ENCODE peak calls at places on chromosome 4, in nine cellular contexts. Y is left ventricle myocardium inferior, D is hepatocyte, X is fibroblast of lung, L is colonic mucosa, S is SK-N-SH, A is right atrium auricular region, G is body of pancreas, R is MM.1S. P is an unnamed sample.

GRCh38 chr4:176635372-176636261 is 157.1 kb downstream of the VEGFC start:
- DNase-seq in Y (no peak), D (peak; percentile 18), X (peak; percentile 86), L (no peak), S (no peak), A (no peak), G (no peak), R (no peak), P (no peak)

GRCh38 chr4:786074-786741 is 39.7 kb downstream of the CPLX1 start:
- DNase-seq in Y (no peak), D (no peak), X (no peak), L (peak; percentile 26), S (no peak), A (no peak), G (no peak), R (no peak), P (no peak)

GRCh38 chr4:168449740-168450442 is 30.4 kb downstream of the DDX60L start:
- DNase-seq in Y (no peak), D (no peak), X (peak; percentile 83), L (peak; percentile 20), S (no peak), A (no peak), G (no peak), R (no peak), P (peak; percentile 20)

GRCh38 chr4:58456727-58457384 is 1346.7 kb upstream of the IGFBP7 start:
- DNase-seq in Y (no peak), D (no peak), X (no peak), L (no peak), S (no peak), A (no peak), G (no peak), R (no peak), P (no peak)

GRCh38 chr4:186840222-186840701 is 116.6 kb upstream of the FAT1 start:
- DNase-seq in Y (peak; percentile 25), D (no peak), X (peak; percentile 65), L (peak; percentile 36), S (no peak), A (peak; percentile 66), G (no peak), R (no peak), P (peak; percentile 84)

GRCh38 chr4:947491-947971 is 15.3 kb downstream of the TMEM175 start:
- DNase-seq in Y (no peak), D (no peak), X (no peak), L (no peak), S (peak; percentile 31), A (no peak), G (no peak), R (no peak), P (peak; percentile 53)

GRCh38 chr4:159382875-159383568 is 280.1 kb downstream of the RAPGEF2 start:
- DNase-seq in Y (no peak), D (peak; percentile 20), X (no peak), L (no peak), S (no peak), A (no peak), G (no peak), R (no peak), P (no peak)

GRCh38 chr4:98430708-98431403 is 169.7 kb downstream of the RAP1GDS1 start:
- DNase-seq in Y (no peak), D (peak; percentile 56), X (peak; percentile 65), L (no peak), S (no peak), A (no peak), G (no peak), R (no peak), P (no peak)

GRCh38 chr4:168071304-168071703 is 21.0 kb upstream of the ANXA10 start:
- DNase-seq in Y (no peak), D (no peak), X (no peak), L (no peak), S (no peak), A (no peak), G (no peak), R (peak; percentile 49), P (no peak)

GRCh38 chr4:74375824-74376426 is 11.0 kb downstream of the EREG start:
- DNase-seq in Y (no peak), D (peak; percentile 22), X (no peak), L (peak; percentile 86), S (no peak), A (no peak), G (no peak), R (no peak), P (no peak)

GRCh38 chr4:1547863-1548637 is 136.1 kb downstream of the FAM53A start:
- DNase-seq in Y (peak; percentile 62), D (no peak), X (no peak), L (no peak), S (no peak), A (peak; percentile 75), G (peak; percentile 15), R (no peak), P (no peak)

GRCh38 chr4:138646383-138646782 is 369.2 kb upstream of the NOCT start:
- DNase-seq in Y (no peak), D (no peak), X (no peak), L (no peak), S (no peak), A (no peak), G (no peak), R (no peak), P (no peak)

GRCh38 chr4:15906024-15906443 is 32.5 kb downstream of the FGFBP1 start:
- DNase-seq in Y (peak; percentile 18), D (peak; percentile 68), X (no peak), L (peak; percentile 90), S (no peak), A (no peak), G (peak; percentile 16), R (no peak), P (no peak)

DNA sequence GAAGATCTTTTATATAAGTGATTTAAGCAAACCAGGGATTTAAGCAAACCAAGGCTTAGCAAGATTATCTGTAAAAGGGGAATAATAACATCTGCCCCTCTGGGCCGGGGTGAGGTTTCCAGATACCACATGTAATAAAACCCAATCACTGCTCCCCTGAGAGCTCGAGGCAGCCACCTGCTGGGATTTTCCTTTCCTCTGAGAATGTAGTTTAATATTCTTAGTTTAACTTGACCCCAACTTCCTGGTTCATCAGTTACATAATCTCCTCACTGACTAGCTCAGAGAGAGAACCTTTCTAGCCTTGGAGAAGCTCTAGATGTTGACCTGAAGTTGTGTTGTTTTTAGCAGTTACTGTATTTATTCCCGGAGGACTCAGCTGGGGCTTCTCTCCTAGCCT is 322.4 kb downstream of the ARHGAP10 start:
- DNase-seq in Y (no peak), D (no peak), X (no peak), L (peak; percentile 33), S (no peak), A (no peak), G (no peak), R (no peak), P (no peak)
- TF ChIP-seq CTCF in Y (no peak), D (no peak), X (no peak), L (no peak), S (no peak), A (no peak), G (peak; percentile 3), R (no peak), P (no peak)

DNA sequence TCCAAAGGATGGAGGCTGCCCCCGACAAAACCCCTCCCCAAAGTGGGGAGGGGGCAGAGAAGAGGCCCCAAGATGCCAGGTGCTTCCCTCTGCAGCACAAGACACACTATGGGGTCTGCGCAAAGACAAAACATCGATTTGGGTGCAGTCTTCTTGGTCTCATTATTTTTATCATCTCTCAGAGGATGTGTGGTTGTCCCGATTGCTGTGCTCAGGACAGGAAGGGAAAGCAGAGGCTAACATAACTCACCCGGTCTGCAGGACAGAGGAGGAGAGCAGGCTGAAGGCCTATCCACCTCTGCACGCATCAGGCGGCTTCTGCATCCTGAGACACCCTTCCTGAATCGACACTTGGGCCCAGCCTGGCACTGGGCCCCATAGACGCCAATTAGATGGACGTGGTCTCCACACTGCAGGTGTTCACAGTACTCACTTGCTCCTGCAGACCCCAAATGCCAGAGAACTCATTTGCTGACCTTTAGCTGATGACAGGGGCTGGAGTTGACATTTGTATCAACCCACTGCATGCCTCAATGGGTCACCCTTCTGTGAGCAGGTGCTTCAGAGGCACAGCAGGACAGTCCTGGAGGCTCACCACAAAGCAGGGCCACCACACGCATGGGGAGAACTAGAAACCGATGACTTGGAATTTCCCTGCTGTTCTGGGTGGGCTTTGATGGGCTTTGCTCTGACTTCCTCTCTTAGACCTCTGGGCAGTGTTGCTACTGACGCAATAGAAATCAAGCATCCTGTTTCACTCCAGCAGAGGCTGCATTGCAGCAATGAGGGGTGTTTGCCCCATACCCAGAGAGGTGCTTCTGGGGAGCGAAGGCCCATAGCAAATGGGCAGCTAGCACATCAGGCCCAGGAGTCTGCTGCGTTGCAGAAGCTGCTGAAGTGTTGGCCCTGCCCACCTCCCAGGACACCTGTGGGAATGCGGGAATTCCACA is 96.3 kb upstream of the ENPP6 start:
- DNase-seq in Y (no peak), D (no peak), X (no peak), L (peak; percentile 17), S (no peak), A (peak; percentile 58), G (no peak), R (no peak), P (no peak)
- H3K4me1 ChIP-seq in Y (peaks cover 9% of the 10 kb centered on the region), D (no peaks in the 10 kb centered on the region), X (no peaks in the 10 kb centered on the region), L (peaks cover 9% of the 10 kb centered on the region), S (no peaks in the 10 kb centered on the region), A (no peaks in the 10 kb centered on the region), G (peaks cover 16% of the 10 kb centered on the region), R (peaks cover 16% of the 10 kb centered on the region), P (peaks cover 10% of the 10 kb centered on the region)

DNA sequence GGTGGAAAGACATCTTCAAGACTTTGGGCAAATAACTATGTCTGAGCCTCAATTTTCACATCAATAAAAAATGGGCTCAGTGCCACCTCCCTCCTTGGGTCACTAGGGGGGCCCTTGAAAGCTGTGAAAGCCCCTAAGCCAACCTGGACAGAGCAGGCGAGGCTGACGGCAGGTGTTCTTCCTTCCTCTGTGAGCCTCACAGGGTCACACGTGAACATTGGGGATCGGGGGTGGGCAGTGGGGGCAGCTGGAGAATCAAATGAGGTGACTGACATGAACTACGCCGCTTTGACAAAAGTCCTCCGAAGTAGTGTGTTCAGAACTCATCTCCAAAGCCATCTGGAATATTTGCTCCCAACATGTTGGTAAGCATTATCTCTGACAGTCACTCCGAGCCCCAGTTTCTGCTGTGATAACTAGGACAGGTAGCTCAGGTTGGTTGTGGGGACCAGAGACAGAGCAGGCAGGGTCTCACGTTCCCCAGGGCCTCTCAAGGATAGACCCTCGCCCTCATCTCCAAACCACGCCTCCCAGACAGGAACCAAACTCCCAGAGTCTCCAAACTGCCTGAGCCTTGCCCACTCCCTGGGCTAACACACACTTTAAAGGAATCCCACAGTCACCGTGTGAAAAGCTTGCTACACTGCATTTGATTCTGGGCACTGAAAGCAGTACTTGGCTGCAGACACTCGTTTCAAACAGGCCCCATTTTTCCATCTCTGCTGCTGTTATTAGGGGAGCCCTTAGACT is 825 bp upstream of the WFS1 start:
- DNase-seq in Y (no peak), D (no peak), X (no peak), L (no peak), S (no peak), A (no peak), G (no peak), R (no peak), P (no peak)
- H3K4me3 ChIP-seq in Y (peak overlapping the region; percentile 98), D (no peak overlapping the region), X (peak overlapping the region; percentile 26), L (peak overlapping the region; percentile 10), S (peak overlapping the region; percentile 82), A (peak overlapping the region; percentile 99), G (no peak overlapping the region), R (peak overlapping the region; percentile 55), P (peak overlapping the region; percentile 33)

DNA sequence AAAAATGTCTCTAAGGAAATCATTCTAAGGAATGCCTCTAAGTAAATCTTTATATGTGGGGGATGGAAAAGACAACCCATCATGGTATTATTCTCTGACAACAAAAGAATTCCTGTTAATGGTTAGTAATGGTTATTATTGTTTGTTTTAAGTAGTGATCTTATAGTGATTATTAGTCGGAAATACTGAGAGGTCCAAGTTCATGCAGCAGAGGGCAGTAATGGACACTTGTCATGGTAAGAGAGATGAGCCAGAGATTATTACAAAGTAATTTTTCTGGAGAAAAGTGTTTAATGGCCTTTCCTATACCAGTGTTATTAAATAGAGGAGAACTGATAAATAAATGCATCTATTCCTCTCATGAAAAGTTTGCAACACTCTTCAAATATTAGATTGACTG is 8.1 kb upstream of the DKK2 start:
- DNase-seq in Y (no peak), D (no peak), X (no peak), L (no peak), S (no peak), A (no peak), G (no peak), R (peak; percentile 11), P (no peak)
- TF ChIP-seq CTCF in Y (no peak), D (no peak), X (peak; percentile 40), L (no peak), S (peak; percentile 51), A (no peak), G (no peak), R (peak; percentile 35), P (no peak)